ENCODE peak calls at places on chromosomes 7 and 10, in nine cellular contexts. One of them, this sample, is unnamed. For H3K4me1 and H3K36me3, the result is how much of the 10 kb centered on the place peaks cover.

GRCh38 chr7:88357295-88357694 is 50.6 kb upstream of the STEAP4 start:
- DNase-seq in iPS DF 6.9: no peak
- DNase-seq in fibroblast of lung: peak
- DNase-seq in effector memory CD4-positive, alpha-beta T cell: no peak
- DNase-seq in left ventricle myocardium inferior: peak
- DNase-seq in right lobe of liver: peak
- DNase-seq in ascending aorta: no peak
- DNase-seq in aorta: peak
- DNase-seq in kidney: no peak
- DNase-seq in this sample: no peak

GRCh38 chr7:27453702-27454405 is 208.8 kb downstream of the HIBADH start:
- DNase-seq in kidney: no peak
- DNase-seq in ascending aorta: no peak
- DNase-seq in iPS DF 6.9: no peak
- DNase-seq in fibroblast of lung: peak
- DNase-seq in right lobe of liver: no peak
- DNase-seq in left ventricle myocardium inferior: no peak
- DNase-seq in aorta: no peak
- DNase-seq in effector memory CD4-positive, alpha-beta T cell: no peak
- DNase-seq in this sample: no peak

GRCh38 chr7:10022957-10023356 is 950.7 kb upstream of the PHF14 start:
- DNase-seq in left ventricle myocardium inferior: no peak
- DNase-seq in right lobe of liver: peak
- DNase-seq in aorta: no peak
- DNase-seq in effector memory CD4-positive, alpha-beta T cell: no peak
- DNase-seq in fibroblast of lung: peak
- DNase-seq in kidney: no peak
- DNase-seq in ascending aorta: no peak
- DNase-seq in iPS DF 6.9: peak
- DNase-seq in this sample: no peak

GRCh38 chr10:95264227-95265051 is 26.4 kb downstream of the PDLIM1 start:
- DNase-seq in kidney: no peak
- DNase-seq in effector memory CD4-positive, alpha-beta T cell: no peak
- DNase-seq in ascending aorta: no peak
- DNase-seq in fibroblast of lung: no peak
- DNase-seq in left ventricle myocardium inferior: no peak
- DNase-seq in right lobe of liver: no peak
- DNase-seq in aorta: no peak
- DNase-seq in iPS DF 6.9: peak
- DNase-seq in this sample: no peak

GRCh38 chr10:30455816-30456215 is 21.8 kb downstream of the MAP3K8 start:
- DNase-seq in ascending aorta: no peak
- DNase-seq in effector memory CD4-positive, alpha-beta T cell: no peak
- DNase-seq in iPS DF 6.9: no peak
- DNase-seq in aorta: peak
- DNase-seq in left ventricle myocardium inferior: peak
- DNase-seq in fibroblast of lung: no peak
- DNase-seq in kidney: peak
- DNase-seq in right lobe of liver: no peak
- DNase-seq in this sample: no peak

GRCh38 chr7:43584200-43584586 is 1.3 kb downstream of the STK17A start:
- DNase-seq in fibroblast of lung: peak
- DNase-seq in kidney: no peak
- DNase-seq in iPS DF 6.9: no peak
- DNase-seq in aorta: no peak
- DNase-seq in effector memory CD4-positive, alpha-beta T cell: no peak
- DNase-seq in left ventricle myocardium inferior: no peak
- DNase-seq in ascending aorta: no peak
- DNase-seq in right lobe of liver: peak
- DNase-seq in this sample: no peak

GRCh38 chr10:48501226-48501625 is 103.6 kb downstream of the ARHGAP22 start:
- DNase-seq in ascending aorta: no peak
- DNase-seq in right lobe of liver: no peak
- DNase-seq in aorta: no peak
- DNase-seq in fibroblast of lung: no peak
- DNase-seq in left ventricle myocardium inferior: no peak
- DNase-seq in effector memory CD4-positive, alpha-beta T cell: no peak
- DNase-seq in iPS DF 6.9: no peak
- DNase-seq in kidney: no peak
- DNase-seq in this sample: no peak

GRCh38 chr7:140876519-140877248 is 48.0 kb downstream of the BRAF start:
- DNase-seq in left ventricle myocardium inferior: no peak
- DNase-seq in aorta: no peak
- DNase-seq in effector memory CD4-positive, alpha-beta T cell: no peak
- DNase-seq in ascending aorta: no peak
- DNase-seq in fibroblast of lung: peak
- DNase-seq in kidney: no peak
- DNase-seq in iPS DF 6.9: no peak
- DNase-seq in right lobe of liver: no peak
- DNase-seq in this sample: no peak

GRCh38 chr10:117533507-117534281 is 8.9 kb upstream of the EMX2 start:
- DNase-seq in iPS DF 6.9: no peak
- DNase-seq in effector memory CD4-positive, alpha-beta T cell: no peak
- DNase-seq in right lobe of liver: no peak
- DNase-seq in kidney: no peak
- DNase-seq in fibroblast of lung: no peak
- DNase-seq in ascending aorta: no peak
- DNase-seq in aorta: no peak
- DNase-seq in left ventricle myocardium inferior: no peak
- DNase-seq in this sample: no peak

GRCh38 chr10:12589789-12590188 is 240.4 kb downstream of the CAMK1D start:
- DNase-seq in fibroblast of lung: no peak
- DNase-seq in left ventricle myocardium inferior: no peak
- DNase-seq in kidney: no peak
- DNase-seq in effector memory CD4-positive, alpha-beta T cell: no peak
- DNase-seq in iPS DF 6.9: no peak
- DNase-seq in right lobe of liver: no peak
- DNase-seq in ascending aorta: no peak
- DNase-seq in aorta: no peak
- DNase-seq in this sample: no peak

GRCh38 chr10:132167041-132167674 is 19.6 kb upstream of the DPYSL4 start:
- DNase-seq in fibroblast of lung: no peak
- DNase-seq in left ventricle myocardium inferior: no peak
- DNase-seq in effector memory CD4-positive, alpha-beta T cell: no peak
- DNase-seq in iPS DF 6.9: no peak
- DNase-seq in aorta: peak
- DNase-seq in ascending aorta: no peak
- DNase-seq in right lobe of liver: no peak
- DNase-seq in kidney: no peak
- DNase-seq in this sample: no peak

GRCh38 chr7:12237007-12237406 is 25.9 kb downstream of the TMEM106B start:
- DNase-seq in fibroblast of lung: no peak
- DNase-seq in aorta: no peak
- DNase-seq in kidney: no peak
- DNase-seq in iPS DF 6.9: no peak
- DNase-seq in effector memory CD4-positive, alpha-beta T cell: no peak
- DNase-seq in left ventricle myocardium inferior: no peak
- DNase-seq in ascending aorta: no peak
- DNase-seq in right lobe of liver: no peak
- DNase-seq in this sample: no peak

GRCh38 chr10:103915794-103916193 is 2.2 kb downstream of the STN1 start:
- DNase-seq in fibroblast of lung: no peak
- DNase-seq in ascending aorta: no peak
- DNase-seq in kidney: no peak
- DNase-seq in iPS DF 6.9: no peak
- DNase-seq in left ventricle myocardium inferior: no peak
- DNase-seq in right lobe of liver: no peak
- DNase-seq in effector memory CD4-positive, alpha-beta T cell: no peak
- DNase-seq in aorta: no peak
- DNase-seq in this sample: no peak

GRCh38 chr7:32515890-32516550 is 20.7 kb downstream of the AVL9 start:
- DNase-seq in iPS DF 6.9: no peak
- DNase-seq in right lobe of liver: no peak
- DNase-seq in ascending aorta: no peak
- DNase-seq in fibroblast of lung: no peak
- DNase-seq in kidney: no peak
- DNase-seq in aorta: no peak
- DNase-seq in left ventricle myocardium inferior: no peak
- DNase-seq in effector memory CD4-positive, alpha-beta T cell: no peak
- DNase-seq in this sample: no peak

GRCh38 chr7:8433477-8434289 is at the start of gene NXPH1:
- DNase-seq in iPS DF 6.9: no peak
- DNase-seq in left ventricle myocardium inferior: no peak
- DNase-seq in effector memory CD4-positive, alpha-beta T cell: no peak
- DNase-seq in kidney: peak
- DNase-seq in fibroblast of lung: no peak
- DNase-seq in aorta: no peak
- DNase-seq in right lobe of liver: no peak
- DNase-seq in ascending aorta: no peak
- DNase-seq in this sample: no peak

GRCh38 chr7:91041901-91042457 is 222.3 kb upstream of the FZD1 start:
- DNase-seq in aorta: no peak
- DNase-seq in kidney: no peak
- DNase-seq in effector memory CD4-positive, alpha-beta T cell: no peak
- DNase-seq in fibroblast of lung: no peak
- DNase-seq in iPS DF 6.9: no peak
- DNase-seq in left ventricle myocardium inferior: no peak
- DNase-seq in ascending aorta: no peak
- DNase-seq in right lobe of liver: no peak
- DNase-seq in this sample: no peak

GRCh38 chr7:140402178-140402835 is 1.6 kb upstream of the RAB19 start:
- DNase-seq in aorta: no peak
- DNase-seq in left ventricle myocardium inferior: no peak
- DNase-seq in iPS DF 6.9: no peak
- DNase-seq in ascending aorta: no peak
- DNase-seq in kidney: no peak
- DNase-seq in right lobe of liver: no peak
- DNase-seq in effector memory CD4-positive, alpha-beta T cell: no peak
- DNase-seq in fibroblast of lung: peak
- DNase-seq in this sample: no peak

GRCh38 chr10:33123680-33124079 is 165.7 kb upstream of the ITGB1 start:
- DNase-seq in fibroblast of lung: no peak
- DNase-seq in aorta: no peak
- DNase-seq in right lobe of liver: no peak
- DNase-seq in iPS DF 6.9: no peak
- DNase-seq in effector memory CD4-positive, alpha-beta T cell: no peak
- DNase-seq in kidney: no peak
- DNase-seq in ascending aorta: no peak
- DNase-seq in left ventricle myocardium inferior: no peak
- DNase-seq in this sample: no peak

GRCh38 chr7:73741600-73741999 is 3.0 kb upstream of the ABHD11 start:
- DNase-seq in fibroblast of lung: no peak
- DNase-seq in left ventricle myocardium inferior: no peak
- DNase-seq in kidney: no peak
- DNase-seq in aorta: no peak
- DNase-seq in effector memory CD4-positive, alpha-beta T cell: no peak
- DNase-seq in ascending aorta: no peak
- DNase-seq in right lobe of liver: no peak
- DNase-seq in iPS DF 6.9: no peak
- DNase-seq in this sample: no peak

DNA sequence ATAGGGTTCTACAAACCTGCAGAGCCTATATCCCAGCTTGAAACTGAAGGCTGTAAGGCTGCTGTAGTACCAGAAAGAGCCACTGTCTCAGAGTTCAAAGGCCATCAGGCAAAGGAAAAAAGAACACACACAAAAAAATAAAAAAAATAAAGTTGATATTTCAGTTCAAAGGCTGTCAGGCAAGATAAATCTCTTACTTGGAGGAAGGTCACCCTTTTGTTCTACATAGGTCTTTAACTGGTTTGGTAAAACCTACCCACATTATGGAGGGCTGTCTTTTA is 12.0 kb upstream of the TMEM26 start:
- DNase-seq in left ventricle myocardium inferior: no peak
- DNase-seq in fibroblast of lung: no peak
- DNase-seq in ascending aorta: no peak
- DNase-seq in aorta: no peak
- DNase-seq in effector memory CD4-positive, alpha-beta T cell: no peak
- DNase-seq in iPS DF 6.9: no peak
- DNase-seq in kidney: no peak
- DNase-seq in right lobe of liver: no peak
- DNase-seq in this sample: no peak
- H3K27ac ChIP-seq in left ventricle myocardium inferior: no peak
- H3K27ac ChIP-seq in fibroblast of lung: no peak
- H3K27ac ChIP-seq in ascending aorta: no peak
- H3K27ac ChIP-seq in aorta: no peak
- H3K27ac ChIP-seq in effector memory CD4-positive, alpha-beta T cell: no peak
- H3K27ac ChIP-seq in iPS DF 6.9: no peak
- H3K27ac ChIP-seq in kidney: no peak
- H3K27ac ChIP-seq in right lobe of liver: no peak
- H3K27ac ChIP-seq in this sample: no peak

GRCh38 chr7:151680810-151681209 is 161.1 kb upstream of the RHEB start:
- DNase-seq in effector memory CD4-positive, alpha-beta T cell: no peak
- DNase-seq in kidney: peak
- DNase-seq in iPS DF 6.9: no peak
- DNase-seq in left ventricle myocardium inferior: no peak
- DNase-seq in ascending aorta: no peak
- DNase-seq in fibroblast of lung: peak
- DNase-seq in right lobe of liver: no peak
- DNase-seq in aorta: no peak
- DNase-seq in this sample: no peak
- H3K4me1 ChIP-seq in effector memory CD4-positive, alpha-beta T cell: under half
- H3K4me1 ChIP-seq in kidney: under half
- H3K4me1 ChIP-seq in iPS DF 6.9: under half
- H3K4me1 ChIP-seq in left ventricle myocardium inferior: half or more
- H3K4me1 ChIP-seq in ascending aorta: under half
- H3K4me1 ChIP-seq in fibroblast of lung: under half
- H3K4me1 ChIP-seq in right lobe of liver: under half
- H3K4me1 ChIP-seq in aorta: under half
- H3K4me1 ChIP-seq in this sample: half or more

DNA sequence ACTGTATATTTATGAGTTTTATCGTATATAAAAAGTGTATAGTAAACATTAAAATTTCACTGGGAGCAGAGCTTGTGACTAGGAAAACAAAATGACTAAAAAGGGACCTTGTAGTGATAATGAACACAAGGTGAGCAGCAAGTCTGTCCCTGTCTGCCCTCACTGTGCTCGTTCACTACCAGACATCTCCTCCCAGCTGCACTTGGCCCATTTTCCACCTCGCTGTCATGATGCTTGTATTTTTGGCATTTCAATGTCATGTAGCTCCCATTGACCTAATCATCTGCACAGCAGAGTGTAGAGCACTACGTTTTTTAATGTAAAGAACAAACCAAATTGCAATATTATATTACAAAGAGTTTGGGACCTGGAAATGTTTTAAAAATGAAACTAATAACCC is 207.2 kb downstream of the ZEB1 start:
- DNase-seq in fibroblast of lung: no peak
- DNase-seq in aorta: no peak
- DNase-seq in effector memory CD4-positive, alpha-beta T cell: no peak
- DNase-seq in ascending aorta: no peak
- DNase-seq in left ventricle myocardium inferior: no peak
- DNase-seq in iPS DF 6.9: no peak
- DNase-seq in right lobe of liver: no peak
- DNase-seq in kidney: no peak
- DNase-seq in this sample: no peak
- H3K36me3 ChIP-seq in fibroblast of lung: under half
- H3K36me3 ChIP-seq in aorta: under half
- H3K36me3 ChIP-seq in effector memory CD4-positive, alpha-beta T cell: under half
- H3K36me3 ChIP-seq in ascending aorta: under half
- H3K36me3 ChIP-seq in left ventricle myocardium inferior: under half
- H3K36me3 ChIP-seq in iPS DF 6.9: under half
- H3K36me3 ChIP-seq in right lobe of liver: under half
- H3K36me3 ChIP-seq in kidney: under half
- H3K36me3 ChIP-seq in this sample: under half

DNA sequence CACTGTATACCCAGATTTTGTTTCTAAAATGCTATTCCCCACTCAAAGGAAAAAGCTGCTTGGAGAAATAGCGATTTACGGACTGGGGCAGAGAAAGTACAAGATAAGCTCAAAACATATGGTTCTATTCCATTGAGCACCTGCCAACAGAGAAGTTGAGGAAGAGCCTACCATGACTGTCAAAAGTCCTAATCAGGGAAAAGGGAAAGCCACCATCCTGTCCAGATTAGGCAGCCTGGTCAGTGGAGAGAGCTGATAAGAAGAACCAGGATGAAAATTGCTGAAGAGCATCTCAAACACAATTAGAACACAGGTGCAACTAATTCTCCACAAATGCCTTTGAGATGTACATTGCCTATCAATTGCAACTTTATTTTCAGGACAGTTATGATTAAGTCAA is 104.1 kb downstream of the MYOF start:
- DNase-seq in ascending aorta: no peak
- DNase-seq in fibroblast of lung: no peak
- DNase-seq in aorta: no peak
- DNase-seq in effector memory CD4-positive, alpha-beta T cell: no peak
- DNase-seq in left ventricle myocardium inferior: no peak
- DNase-seq in iPS DF 6.9: no peak
- DNase-seq in kidney: no peak
- DNase-seq in right lobe of liver: no peak
- DNase-seq in this sample: no peak
- H3K27ac ChIP-seq in ascending aorta: peak
- H3K27ac ChIP-seq in fibroblast of lung: no peak
- H3K27ac ChIP-seq in aorta: no peak
- H3K27ac ChIP-seq in effector memory CD4-positive, alpha-beta T cell: no peak
- H3K27ac ChIP-seq in left ventricle myocardium inferior: no peak
- H3K27ac ChIP-seq in iPS DF 6.9: no peak
- H3K27ac ChIP-seq in kidney: no peak
- H3K27ac ChIP-seq in right lobe of liver: no peak
- H3K27ac ChIP-seq in this sample: peak